ENCODE peak calls at places on chromosome 20, in eight cellular contexts. One of them, this sample, is unnamed. For H3K27me3, the result is how much of the 10 kb centered on the place peaks cover.

GRCh38 chr20:46130534-46130933 is 12.4 kb downstream of the CD40 start:
- DNase-seq in HL-60: no peak
- DNase-seq in SK-N-SH: no peak
- DNase-seq in HCT116: no peak
- DNase-seq in breast epithelium: peak
- DNase-seq in stomach: no peak
- DNase-seq in upper lobe of left lung: no peak
- DNase-seq in K562: no peak
- DNase-seq in this sample: peak

GRCh38 chr20:63714858-63715257 is 7.0 kb downstream of the ZGPAT start:
- DNase-seq in HL-60: no peak
- DNase-seq in SK-N-SH: no peak
- DNase-seq in HCT116: no peak
- DNase-seq in breast epithelium: no peak
- DNase-seq in upper lobe of left lung: no peak
- DNase-seq in K562: no peak
- DNase-seq in stomach: no peak
- DNase-seq in this sample: no peak

GRCh38 chr20:57656252-57656820 is 36.1 kb upstream of the ZBP1 start:
- DNase-seq in K562: no peak
- DNase-seq in HL-60: no peak
- DNase-seq in stomach: peak
- DNase-seq in SK-N-SH: peak
- DNase-seq in breast epithelium: peak
- DNase-seq in upper lobe of left lung: peak
- DNase-seq in HCT116: no peak
- DNase-seq in this sample: peak

GRCh38 chr20:62356948-62357667 is 10.0 kb downstream of the LAMA5 start:
- DNase-seq in stomach: no peak
- DNase-seq in HL-60: no peak
- DNase-seq in upper lobe of left lung: peak
- DNase-seq in breast epithelium: no peak
- DNase-seq in K562: peak
- DNase-seq in SK-N-SH: peak
- DNase-seq in HCT116: no peak
- DNase-seq in this sample: peak

GRCh38 chr20:46308258-46309157 is at the start of gene CDH22:
- DNase-seq in stomach: peak
- DNase-seq in breast epithelium: no peak
- DNase-seq in upper lobe of left lung: peak
- DNase-seq in K562: peak
- DNase-seq in SK-N-SH: peak
- DNase-seq in HCT116: peak
- DNase-seq in HL-60: peak
- DNase-seq in this sample: no peak

GRCh38 chr20:10337291-10337690 is 96.7 kb downstream of the MKKS start:
- DNase-seq in breast epithelium: no peak
- DNase-seq in stomach: no peak
- DNase-seq in HCT116: no peak
- DNase-seq in upper lobe of left lung: no peak
- DNase-seq in HL-60: no peak
- DNase-seq in SK-N-SH: no peak
- DNase-seq in K562: no peak
- DNase-seq in this sample: no peak

GRCh38 chr20:24784607-24785006 is 164.5 kb upstream of the CST7 start:
- DNase-seq in HCT116: no peak
- DNase-seq in K562: no peak
- DNase-seq in SK-N-SH: no peak
- DNase-seq in upper lobe of left lung: no peak
- DNase-seq in HL-60: no peak
- DNase-seq in breast epithelium: no peak
- DNase-seq in stomach: no peak
- DNase-seq in this sample: no peak

GRCh38 chr20:21191839-21192238 is 66.0 kb downstream of the KIZ start:
- DNase-seq in SK-N-SH: no peak
- DNase-seq in breast epithelium: no peak
- DNase-seq in stomach: no peak
- DNase-seq in K562: no peak
- DNase-seq in HCT116: no peak
- DNase-seq in HL-60: no peak
- DNase-seq in upper lobe of left lung: no peak
- DNase-seq in this sample: no peak

GRCh38 chr20:41443667-41444066 is 77.0 kb upstream of the EMILIN3 start:
- DNase-seq in HL-60: no peak
- DNase-seq in stomach: no peak
- DNase-seq in HCT116: no peak
- DNase-seq in K562: no peak
- DNase-seq in upper lobe of left lung: no peak
- DNase-seq in breast epithelium: no peak
- DNase-seq in SK-N-SH: no peak
- DNase-seq in this sample: no peak

GRCh38 chr20:45822863-45823262 is 4.2 kb downstream of the TNNC2 start:
- DNase-seq in K562: no peak
- DNase-seq in stomach: peak
- DNase-seq in HCT116: no peak
- DNase-seq in SK-N-SH: no peak
- DNase-seq in breast epithelium: peak
- DNase-seq in HL-60: no peak
- DNase-seq in upper lobe of left lung: peak
- DNase-seq in this sample: no peak

GRCh38 chr20:50518270-50518721 is 8.1 kb downstream of the PTPN1 start:
- DNase-seq in HL-60: no peak
- DNase-seq in breast epithelium: no peak
- DNase-seq in SK-N-SH: no peak
- DNase-seq in K562: no peak
- DNase-seq in upper lobe of left lung: no peak
- DNase-seq in stomach: no peak
- DNase-seq in HCT116: no peak
- DNase-seq in this sample: no peak

GRCh38 chr20:50520222-50520877 is 10.2 kb downstream of the PTPN1 start:
- DNase-seq in stomach: no peak
- DNase-seq in HL-60: no peak
- DNase-seq in HCT116: no peak
- DNase-seq in upper lobe of left lung: no peak
- DNase-seq in breast epithelium: no peak
- DNase-seq in K562: no peak
- DNase-seq in SK-N-SH: no peak
- DNase-seq in this sample: no peak

GRCh38 chr20:50521221-50521642 is 11.0 kb downstream of the PTPN1 start:
- DNase-seq in HL-60: no peak
- DNase-seq in upper lobe of left lung: no peak
- DNase-seq in SK-N-SH: peak
- DNase-seq in stomach: no peak
- DNase-seq in K562: no peak
- DNase-seq in HCT116: no peak
- DNase-seq in breast epithelium: no peak
- DNase-seq in this sample: no peak

GRCh38 chr20:50517817-50518154 is 7.6 kb downstream of the PTPN1 start:
- DNase-seq in stomach: no peak
- DNase-seq in HCT116: no peak
- DNase-seq in HL-60: no peak
- DNase-seq in upper lobe of left lung: no peak
- DNase-seq in K562: no peak
- DNase-seq in breast epithelium: no peak
- DNase-seq in SK-N-SH: no peak
- DNase-seq in this sample: no peak

GRCh38 chr20:50519036-50519780 is 9.0 kb downstream of the PTPN1 start:
- DNase-seq in stomach: no peak
- DNase-seq in K562: no peak
- DNase-seq in SK-N-SH: no peak
- DNase-seq in HCT116: no peak
- DNase-seq in upper lobe of left lung: no peak
- DNase-seq in breast epithelium: no peak
- DNase-seq in HL-60: no peak
- DNase-seq in this sample: no peak
- TF ChIP-seq POLR2AphosphoS5 in stomach: no peak
- TF ChIP-seq POLR2AphosphoS5 in K562: no peak
- TF ChIP-seq POLR2AphosphoS5 in SK-N-SH: no peak
- TF ChIP-seq POLR2AphosphoS5 in HCT116: no peak
- TF ChIP-seq POLR2AphosphoS5 in upper lobe of left lung: no peak
- TF ChIP-seq POLR2AphosphoS5 in breast epithelium: no peak
- TF ChIP-seq POLR2AphosphoS5 in HL-60: no peak
- TF ChIP-seq POLR2AphosphoS5 in this sample: no peak

DNA sequence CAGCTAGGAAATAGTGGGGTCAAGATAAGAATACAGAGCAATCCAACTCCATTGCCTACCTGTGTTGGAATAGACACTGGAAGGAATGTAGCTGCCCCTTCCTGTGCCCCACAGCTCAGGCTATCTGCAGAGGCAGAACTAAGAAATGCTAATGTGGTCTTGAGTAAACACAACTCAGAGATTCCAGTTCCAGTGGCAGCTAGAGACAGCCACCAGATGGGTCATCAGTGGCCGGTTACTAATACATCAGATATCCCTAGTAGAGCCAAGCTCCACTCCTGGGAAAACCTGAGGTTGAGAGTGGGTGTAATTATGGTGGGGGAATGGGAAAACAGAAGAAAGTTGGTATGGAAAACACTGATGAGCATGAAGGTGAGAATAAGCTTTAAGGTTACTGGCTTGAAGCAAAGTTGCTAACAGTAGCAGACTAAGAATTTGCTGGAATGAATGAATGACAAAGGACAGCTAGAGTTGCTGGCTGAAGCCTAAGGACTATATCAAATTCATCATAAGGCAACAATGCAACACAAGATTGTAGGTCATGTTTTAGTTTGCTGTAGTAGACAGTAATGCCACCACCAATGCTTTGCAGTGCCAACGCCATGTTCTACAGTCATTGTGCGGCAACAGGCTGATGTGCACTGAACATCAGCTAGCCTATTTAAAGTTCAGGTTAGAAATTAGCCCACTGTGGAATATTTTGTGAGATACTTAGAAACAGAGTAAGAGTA is 28.3 kb upstream of the FAM83C start:
- DNase-seq in breast epithelium: no peak
- DNase-seq in HCT116: peak
- DNase-seq in HL-60: no peak
- DNase-seq in stomach: no peak
- DNase-seq in upper lobe of left lung: no peak
- DNase-seq in K562: no peak
- DNase-seq in SK-N-SH: no peak
- DNase-seq in this sample: no peak
- H3K27ac ChIP-seq in breast epithelium: no peak
- H3K27ac ChIP-seq in HCT116: peak
- H3K27ac ChIP-seq in HL-60: no peak
- H3K27ac ChIP-seq in stomach: no peak
- H3K27ac ChIP-seq in upper lobe of left lung: no peak
- H3K27ac ChIP-seq in K562: no peak
- H3K27ac ChIP-seq in SK-N-SH: peak
- H3K27ac ChIP-seq in this sample: peak

GRCh38 chr20:2798814-2799213 is 1.6 kb downstream of the CPXM1 start:
- DNase-seq in HCT116: no peak
- DNase-seq in K562: no peak
- DNase-seq in HL-60: no peak
- DNase-seq in upper lobe of left lung: no peak
- DNase-seq in SK-N-SH: peak
- DNase-seq in breast epithelium: no peak
- DNase-seq in stomach: no peak
- DNase-seq in this sample: no peak

GRCh38 chr20:2799688-2800589 is 488 bp downstream of the CPXM1 start:
- DNase-seq in SK-N-SH: peak
- DNase-seq in stomach: no peak
- DNase-seq in K562: no peak
- DNase-seq in HCT116: no peak
- DNase-seq in HL-60: peak
- DNase-seq in upper lobe of left lung: no peak
- DNase-seq in breast epithelium: no peak
- DNase-seq in this sample: no peak

GRCh38 chr20:2800590-2801458 is at the start of gene CPXM1:
- DNase-seq in breast epithelium: no peak
- DNase-seq in HL-60: peak
- DNase-seq in HCT116: no peak
- DNase-seq in stomach: no peak
- DNase-seq in K562: peak
- DNase-seq in upper lobe of left lung: no peak
- DNase-seq in SK-N-SH: peak
- DNase-seq in this sample: no peak

GRCh38 chr20:2799271-2799670 is 1.2 kb downstream of the CPXM1 start:
- DNase-seq in K562: no peak
- DNase-seq in HCT116: no peak
- DNase-seq in HL-60: no peak
- DNase-seq in breast epithelium: no peak
- DNase-seq in stomach: no peak
- DNase-seq in SK-N-SH: no peak
- DNase-seq in upper lobe of left lung: no peak
- DNase-seq in this sample: no peak

DNA sequence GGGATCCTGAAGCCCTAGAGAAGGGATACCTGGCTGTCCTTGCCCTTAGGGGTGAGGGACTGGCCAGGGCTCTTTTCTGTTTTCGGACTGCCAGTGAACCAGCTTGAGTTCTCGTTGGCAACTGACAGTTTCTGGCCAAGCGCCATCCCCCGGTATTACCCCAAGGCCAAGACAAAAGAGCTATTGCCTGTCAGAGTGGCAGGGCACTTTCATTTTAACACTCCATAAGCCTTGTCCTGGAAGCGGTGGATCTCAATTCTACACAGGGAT is 967 bp upstream of the CPXM1 start:
- DNase-seq in HL-60: no peak
- DNase-seq in upper lobe of left lung: no peak
- DNase-seq in stomach: no peak
- DNase-seq in SK-N-SH: no peak
- DNase-seq in breast epithelium: peak
- DNase-seq in HCT116: no peak
- DNase-seq in K562: no peak
- DNase-seq in this sample: no peak
- H3K27me3 ChIP-seq in HL-60: under half
- H3K27me3 ChIP-seq in upper lobe of left lung: under half
- H3K27me3 ChIP-seq in stomach: under half
- H3K27me3 ChIP-seq in SK-N-SH: under half
- H3K27me3 ChIP-seq in breast epithelium: under half
- H3K27me3 ChIP-seq in HCT116: under half
- H3K27me3 ChIP-seq in K562: under half
- H3K27me3 ChIP-seq in this sample: half or more

DNA sequence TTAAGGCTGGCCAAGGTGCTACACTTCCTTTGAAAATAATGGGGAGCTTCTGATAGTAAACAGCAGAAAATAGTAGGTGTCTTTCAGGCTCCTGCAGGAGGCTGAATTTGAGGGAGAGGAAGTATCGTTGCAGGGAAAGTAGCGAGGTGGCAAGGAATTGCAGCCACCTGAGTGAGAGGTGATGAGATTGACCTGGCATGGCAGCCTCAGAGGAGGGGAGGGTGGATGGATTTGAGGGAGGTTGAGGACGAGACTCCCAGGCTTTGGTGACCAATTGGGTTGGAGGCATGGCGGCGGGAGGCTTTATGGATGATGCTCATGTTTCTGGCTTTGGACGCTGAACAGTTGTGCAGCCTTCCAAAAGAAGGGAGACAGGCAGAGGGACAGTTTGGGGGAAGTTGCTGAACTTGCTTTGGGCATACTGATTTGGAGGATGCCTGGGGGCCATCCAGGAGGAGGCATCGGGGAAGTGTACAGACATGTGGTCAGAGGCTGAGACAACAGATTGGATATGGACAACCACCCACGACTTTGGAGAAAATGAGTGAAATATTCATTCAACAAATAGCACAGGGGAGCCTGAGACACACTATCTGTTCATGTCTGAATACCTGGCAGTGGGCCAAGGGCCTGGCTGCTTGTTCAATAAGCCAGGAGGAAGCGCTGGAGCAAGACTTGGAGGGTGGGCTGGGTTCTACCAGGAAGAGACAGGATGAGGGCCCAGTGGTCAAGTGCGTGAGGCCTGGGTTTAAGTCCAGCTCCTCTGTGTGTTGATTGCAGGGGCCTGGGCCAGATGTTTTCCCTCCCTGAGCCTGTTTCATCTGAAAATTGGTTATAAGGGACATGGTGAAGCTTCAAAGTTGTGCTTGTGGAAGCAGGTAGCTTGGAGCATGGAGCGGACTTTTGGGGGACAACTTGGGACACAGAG is 113.2 kb downstream of the CEBPB start:
- DNase-seq in K562: peak
- DNase-seq in SK-N-SH: peak
- DNase-seq in HCT116: no peak
- DNase-seq in HL-60: no peak
- DNase-seq in stomach: peak
- DNase-seq in breast epithelium: no peak
- DNase-seq in upper lobe of left lung: peak
- DNase-seq in this sample: peak
- TF ChIP-seq POLR2AphosphoS5 in K562: no peak
- TF ChIP-seq POLR2AphosphoS5 in SK-N-SH: no peak
- TF ChIP-seq POLR2AphosphoS5 in HCT116: no peak
- TF ChIP-seq POLR2AphosphoS5 in HL-60: no peak
- TF ChIP-seq POLR2AphosphoS5 in stomach: no peak
- TF ChIP-seq POLR2AphosphoS5 in breast epithelium: no peak
- TF ChIP-seq POLR2AphosphoS5 in upper lobe of left lung: no peak
- TF ChIP-seq POLR2AphosphoS5 in this sample: no peak